ENCODE peak calls at places on chromosome 9, in four cellular contexts. R is MM.1S, G is IMR-90, U is PC-9. T is an unnamed sample.

GRCh38 chr9:126915846-126916543 is 1.4 kb downstream of the RALGPS1 start:
- DNase-seq in R (no peak), G (no peak), U (peak; percentile 4), T (peak; percentile 29)

GRCh38 chr9:38125889-38126288 is 56.9 kb upstream of the SHB start:
- DNase-seq in R (no peak), G (no peak), U (no peak), T (no peak)

GRCh38 chr9:69885931-69886330 is 65.3 kb downstream of the CFAP95 start:
- DNase-seq in R (no peak), G (no peak), U (no peak), T (no peak)

GRCh38 chr9:6999788-7000187 is 242.0 kb downstream of the KDM4C start:
- DNase-seq in R (no peak), G (no peak), U (no peak), T (no peak)

GRCh38 chr9:103082494-103082893 is 87.4 kb downstream of the CYLC2 start:
- DNase-seq in R (no peak), G (no peak), U (no peak), T (peak; percentile 23)

GRCh38 chr9:22136446-22137140 is 127.5 kb upstream of the CDKN2B start:
- DNase-seq in R (no peak), G (peak; percentile 89), U (no peak), T (peak; percentile 38)

GRCh38 chr9:109311731-109312130 is 9.1 kb downstream of the EPB41L4B start:
- DNase-seq in R (no peak), G (no peak), U (no peak), T (no peak)

GRCh38 chr9:115717711-115718173 is 435.8 kb upstream of the PAPPA start:
- DNase-seq in R (no peak), G (peak; percentile 33), U (no peak), T (peak; percentile 73)

GRCh38 chr9:88748566-88749238 is 213.7 kb downstream of the NXNL2 start:
- DNase-seq in R (no peak), G (peak; percentile 81), U (peak; percentile 57), T (peak; percentile 85)

GRCh38 chr9:68825755-68826500 is 120.9 kb downstream of the PIP5K1B start:
- DNase-seq in R (no peak), G (no peak), U (no peak), T (no peak)

GRCh38 chr9:70413427-70413797 is 1.0 kb downstream of the KLF9 start:
- DNase-seq in R (peak; percentile 55), G (no peak), U (no peak), T (peak; percentile 88)

GRCh38 chr9:130847306-130848217 is 12.5 kb downstream of the ABL1 start:
- DNase-seq in R (no peak), G (peak; percentile 100), U (peak; percentile 28), T (peak; percentile 91)

GRCh38 chr9:129885018-129885669 is 49.9 kb downstream of the USP20 start:
- DNase-seq in R (peak; percentile 57), G (no peak), U (no peak), T (peak; percentile 54)

GRCh38 chr9:14346301-14346721 is 32.4 kb upstream of the NFIB start:
- DNase-seq in R (no peak), G (no peak), U (no peak), T (no peak)
- H3K4me3 ChIP-seq in R (no peak overlapping the region), G (no peak overlapping the region), U (no peak overlapping the region), T (no peak overlapping the region)

GRCh38 chr9:95313010-95313498 is 4.5 kb downstream of the FANCC start:
- DNase-seq in R (no peak), G (peak; percentile 55), U (peak; percentile 81), T (peak; percentile 96)
- H2AFZ ChIP-seq in R (no peak overlapping the region), G (peak overlapping the region; percentile 83), U (peak overlapping the region; percentile 62), T (peak overlapping the region; percentile 81)

GRCh38 chr9:118829334-118829733 is 539.9 kb downstream of the BRINP1 start:
- DNase-seq in R (peak; percentile 9), G (no peak), U (no peak), T (no peak)
- H3K4me3 ChIP-seq in R (no peak overlapping the region), G (no peak overlapping the region), U (no peak overlapping the region), T (no peak overlapping the region)

GRCh38 chr9:76883341-76883740 is 22.6 kb downstream of the PRUNE2 start:
- DNase-seq in R (no peak), G (no peak), U (no peak), T (no peak)

GRCh38 chr9:76886318-76886717 is 19.6 kb downstream of the PRUNE2 start:
- DNase-seq in R (no peak), G (no peak), U (no peak), T (no peak)

GRCh38 chr9:76887951-76888350 is 18.0 kb downstream of the PRUNE2 start:
- DNase-seq in R (no peak), G (no peak), U (no peak), T (no peak)

GRCh38 chr9:76884823-76885222 is 21.1 kb downstream of the PRUNE2 start:
- DNase-seq in R (no peak), G (no peak), U (no peak), T (no peak)

GRCh38 chr9:76887003-76887821 is 18.7 kb downstream of the PRUNE2 start:
- DNase-seq in R (no peak), G (no peak), U (no peak), T (peak; percentile 41)
- H2AFZ ChIP-seq in R (peak overlapping the region; percentile 11), G (no peak overlapping the region), U (peak overlapping the region; percentile 40), T (peak overlapping the region; percentile 58)

GRCh38 chr9:5949103-5949699 is 58.5 kb downstream of the MLANA start:
- DNase-seq in R (peak; percentile 45), G (peak; percentile 10), U (peak; percentile 11), T (no peak)
- H3K4me3 ChIP-seq in R (peak overlapping the region; percentile 47), G (no peak overlapping the region), U (peak overlapping the region; percentile 35), T (peak overlapping the region; percentile 18)

GRCh38 chr9:136728080-136728547 is 14.6 kb downstream of the LCN10 start:
- DNase-seq in R (peak; percentile 82), G (peak; percentile 85), U (peak; percentile 90), T (peak; percentile 100)

GRCh38 chr9:136729926-136730325 is 12.8 kb downstream of the LCN10 start:
- DNase-seq in R (no peak), G (no peak), U (no peak), T (no peak)

GRCh38 chr9:136728548-136729123 is 14.1 kb downstream of the LCN10 start:
- DNase-seq in R (peak; percentile 16), G (peak; percentile 29), U (peak; percentile 52), T (peak; percentile 98)

GRCh38 chr9:136726631-136727191 is 14.3 kb downstream of the DIPK1B start:
- DNase-seq in R (peak; percentile 42), G (peak; percentile 31), U (no peak), T (peak; percentile 93)

DNA sequence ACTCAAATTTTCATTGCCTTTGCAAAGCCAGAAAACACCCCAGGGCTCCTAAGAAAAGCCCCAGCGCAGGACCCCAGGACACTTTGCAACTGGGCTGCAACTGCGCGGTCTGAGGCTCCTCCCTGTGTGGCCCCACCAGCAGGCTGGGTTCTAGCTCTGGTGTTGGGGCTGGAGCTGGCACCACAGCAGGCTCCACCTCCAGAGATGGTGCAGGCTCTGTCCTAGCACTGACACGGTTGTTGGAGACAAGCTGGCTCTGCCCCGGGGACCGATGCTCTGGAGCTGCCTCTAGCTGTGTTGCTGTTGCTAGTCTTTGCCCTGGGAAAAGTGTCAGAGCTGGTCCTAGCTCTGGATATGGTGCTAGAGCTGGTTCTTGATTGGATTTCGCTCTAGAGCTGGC is 13.6 kb downstream of the LCN10 start:
- DNase-seq in R (no peak), G (no peak), U (no peak), T (peak; percentile 94)
- H2AFZ ChIP-seq in R (no peak overlapping the region), G (peak overlapping the region; percentile 92), U (no peak overlapping the region), T (peak overlapping the region; percentile 78)

T was measured in osteoblast.